ENCODE peak calls at places on chromosomes 6 and 20, in four cellular contexts. One of them, this sample, is unnamed.
A peak's percentile ranks its signal among the peaks of the same experiment; 100 is the strongest.

GRCh38 chr20:49916146-49917002 is 1.0 kb upstream of the SPATA2 start:
- DNase-seq in sigmoid colon: peak; percentile 43
- DNase-seq in astrocyte: peak; percentile 16
- DNase-seq in PC-9: peak; percentile 97
- DNase-seq in this sample: peak; percentile 45

GRCh38 chr6:42968783-42969182 is 8.2 kb downstream of the GNMT start:
- DNase-seq in sigmoid colon: no peak
- DNase-seq in astrocyte: no peak
- DNase-seq in PC-9: no peak
- DNase-seq in this sample: no peak

GRCh38 chr6:1187293-1188131 is 124.4 kb upstream of the FOXQ1 start:
- DNase-seq in sigmoid colon: no peak
- DNase-seq in astrocyte: no peak
- DNase-seq in PC-9: no peak
- DNase-seq in this sample: no peak

GRCh38 chr6:116476021-116476678 is 15.0 kb downstream of the CALHM6 start:
- DNase-seq in sigmoid colon: no peak
- DNase-seq in astrocyte: no peak
- DNase-seq in PC-9: no peak
- DNase-seq in this sample: no peak

GRCh38 chr6:90000864-90001731 is 106.8 kb downstream of the GJA10 start:
- DNase-seq in sigmoid colon: no peak
- DNase-seq in astrocyte: peak; percentile 37
- DNase-seq in PC-9: no peak
- DNase-seq in this sample: no peak

GRCh38 chr6:101956961-101957360 is 563.5 kb downstream of the GRIK2 start:
- DNase-seq in sigmoid colon: no peak
- DNase-seq in astrocyte: peak; percentile 56
- DNase-seq in PC-9: no peak
- DNase-seq in this sample: no peak

GRCh38 chr6:20217476-20217855 is 5.2 kb upstream of the MBOAT1 start:
- DNase-seq in sigmoid colon: no peak
- DNase-seq in astrocyte: no peak
- DNase-seq in PC-9: no peak
- DNase-seq in this sample: no peak

GRCh38 chr20:1909097-1909496 is 13.9 kb downstream of the SIRPA start:
- DNase-seq in sigmoid colon: no peak
- DNase-seq in astrocyte: no peak
- DNase-seq in PC-9: no peak
- DNase-seq in this sample: no peak

GRCh38 chr20:5000263-5001173 is 792 bp downstream of the SLC23A2 start:
- DNase-seq in sigmoid colon: peak; percentile 81
- DNase-seq in astrocyte: no peak
- DNase-seq in PC-9: no peak
- DNase-seq in this sample: no peak

GRCh38 chr20:31440012-31440659 is at the start of gene DEFB123:
- DNase-seq in sigmoid colon: no peak
- DNase-seq in astrocyte: no peak
- DNase-seq in PC-9: no peak
- DNase-seq in this sample: no peak

GRCh38 chr20:18722381-18722780 is 91.2 kb upstream of the SCP2D1 start:
- DNase-seq in sigmoid colon: no peak
- DNase-seq in astrocyte: peak; percentile 13
- DNase-seq in PC-9: no peak
- DNase-seq in this sample: no peak

GRCh38 chr6:154605207-154605877 is 94.9 kb upstream of the CNKSR3 start:
- DNase-seq in sigmoid colon: no peak
- DNase-seq in astrocyte: peak; percentile 80
- DNase-seq in PC-9: no peak
- DNase-seq in this sample: peak; percentile 25

GRCh38 chr6:3390698-3391097 is 66.2 kb downstream of the SLC22A23 start:
- DNase-seq in sigmoid colon: peak; percentile 68
- DNase-seq in astrocyte: peak; percentile 97
- DNase-seq in PC-9: peak; percentile 70
- DNase-seq in this sample: no peak

GRCh38 chr6:127587875-127588274 is 10.9 kb downstream of the C6orf58 start:
- DNase-seq in sigmoid colon: no peak
- DNase-seq in astrocyte: no peak
- DNase-seq in PC-9: no peak
- DNase-seq in this sample: no peak

GRCh38 chr6:117555262-117555849 is 47.0 kb downstream of the GOPC start:
- DNase-seq in sigmoid colon: no peak
- DNase-seq in astrocyte: no peak
- DNase-seq in PC-9: no peak
- DNase-seq in this sample: no peak
- H3K4me3 ChIP-seq in sigmoid colon: no peak overlapping the region
- H3K4me3 ChIP-seq in astrocyte: no peak overlapping the region
- H3K4me3 ChIP-seq in PC-9: no peak overlapping the region
- H3K4me3 ChIP-seq in this sample: no peak overlapping the region

DNA sequence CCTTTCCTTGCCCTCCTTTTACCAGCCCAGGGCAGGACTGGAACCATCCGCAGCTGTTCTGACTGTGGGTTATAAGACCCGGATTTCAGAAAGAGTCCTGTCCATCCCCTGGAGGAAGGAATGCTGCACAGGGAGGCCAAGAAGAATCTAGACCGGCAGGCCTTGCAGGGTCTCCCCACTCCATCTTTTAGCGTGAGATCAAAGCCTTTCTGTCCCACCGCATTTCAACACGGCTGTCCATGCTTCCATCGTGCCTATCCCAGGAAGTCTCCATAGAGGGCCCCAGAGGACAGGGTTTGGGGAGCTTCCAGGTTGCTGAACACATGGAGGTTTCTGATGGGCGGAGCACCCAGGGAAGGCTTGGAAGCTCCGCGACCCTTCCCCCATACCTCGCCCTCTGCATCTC is 79.3 kb upstream of the AGPAT4 start:
- DNase-seq in sigmoid colon: no peak
- DNase-seq in astrocyte: no peak
- DNase-seq in PC-9: no peak
- DNase-seq in this sample: no peak
- TF ChIP-seq CTCF in sigmoid colon: no peak
- TF ChIP-seq CTCF in astrocyte: peak; percentile 9
- TF ChIP-seq CTCF in PC-9: no peak
- TF ChIP-seq CTCF in this sample: peak; percentile 17

GRCh38 chr20:62312662-62312977 is 9.8 kb downstream of the ADRM1 start:
- DNase-seq in sigmoid colon: no peak
- DNase-seq in astrocyte: no peak
- DNase-seq in PC-9: no peak
- DNase-seq in this sample: no peak
- H3K36me3 ChIP-seq in sigmoid colon: peaks cover 97% of the 10 kb centered on the region
- H3K36me3 ChIP-seq in astrocyte: peaks cover 7% of the 10 kb centered on the region
- H3K36me3 ChIP-seq in PC-9: peaks cover 38% of the 10 kb centered on the region
- H3K36me3 ChIP-seq in this sample: peaks cover 8% of the 10 kb centered on the region

GRCh38 chr6:36843169-36843568 is 3.9 kb upstream of the CPNE5 start:
- DNase-seq in sigmoid colon: no peak
- DNase-seq in astrocyte: no peak
- DNase-seq in PC-9: no peak
- DNase-seq in this sample: no peak
- H3K4me3 ChIP-seq in sigmoid colon: no peak overlapping the region
- H3K4me3 ChIP-seq in astrocyte: no peak overlapping the region
- H3K4me3 ChIP-seq in PC-9: no peak overlapping the region
- H3K4me3 ChIP-seq in this sample: no peak overlapping the region

DNA sequence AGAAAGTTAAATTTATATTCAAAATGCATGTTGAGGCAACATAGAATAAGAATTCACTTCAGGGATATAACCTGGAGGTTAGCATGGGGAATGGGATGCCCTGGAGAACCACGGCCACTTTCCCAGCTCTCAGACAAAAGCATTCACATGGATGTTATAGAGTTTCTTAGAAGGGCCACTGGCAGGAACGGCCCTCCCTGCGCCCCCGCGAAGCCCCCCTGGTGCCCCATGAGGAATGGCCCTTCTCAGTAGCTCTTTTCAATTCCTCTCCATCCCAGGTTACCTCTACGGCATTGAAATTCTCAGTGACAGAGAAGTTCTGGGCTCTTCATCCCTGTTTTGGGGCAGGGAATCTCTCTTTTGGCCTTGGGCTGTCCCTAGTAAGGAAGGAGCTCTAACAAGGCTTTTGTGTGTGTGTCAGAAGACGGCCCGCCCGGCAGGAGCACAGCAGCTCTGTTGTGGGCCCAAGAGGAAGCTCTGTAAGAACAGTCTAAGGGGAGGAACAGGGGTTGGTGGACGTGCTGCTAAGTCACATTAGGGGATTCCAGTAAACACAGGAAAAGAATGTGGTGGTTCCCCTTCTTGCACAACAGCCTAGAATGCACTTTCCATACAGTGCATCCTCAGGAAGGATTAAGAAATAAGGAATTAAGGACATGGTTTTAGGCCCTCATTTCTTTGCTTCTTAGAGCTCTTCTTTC is 114.3 kb downstream of the RNF144B start:
- DNase-seq in sigmoid colon: peak; percentile 71
- DNase-seq in astrocyte: peak; percentile 60
- DNase-seq in PC-9: peak; percentile 60
- DNase-seq in this sample: no peak
- TF ChIP-seq CTCF in sigmoid colon: no peak
- TF ChIP-seq CTCF in astrocyte: no peak
- TF ChIP-seq CTCF in PC-9: no peak
- TF ChIP-seq CTCF in this sample: no peak

GRCh38 chr6:82196159-82196558 is 51.4 kb downstream of the IBTK start:
- DNase-seq in sigmoid colon: no peak
- DNase-seq in astrocyte: no peak
- DNase-seq in PC-9: no peak
- DNase-seq in this sample: no peak

GRCh38 chr6:82197784-82198183 is 49.8 kb downstream of the IBTK start:
- DNase-seq in sigmoid colon: no peak
- DNase-seq in astrocyte: no peak
- DNase-seq in PC-9: no peak
- DNase-seq in this sample: no peak

GRCh38 chr6:82195619-82196018 is 51.9 kb downstream of the IBTK start:
- DNase-seq in sigmoid colon: no peak
- DNase-seq in astrocyte: no peak
- DNase-seq in PC-9: no peak
- DNase-seq in this sample: no peak
- H3K36me3 ChIP-seq in sigmoid colon: peaks cover 99% of the 10 kb centered on the region
- H3K36me3 ChIP-seq in astrocyte: peaks cover 55% of the 10 kb centered on the region
- H3K36me3 ChIP-seq in PC-9: peaks cover 17% of the 10 kb centered on the region
- H3K36me3 ChIP-seq in this sample: no peaks in the 10 kb centered on the region

DNA sequence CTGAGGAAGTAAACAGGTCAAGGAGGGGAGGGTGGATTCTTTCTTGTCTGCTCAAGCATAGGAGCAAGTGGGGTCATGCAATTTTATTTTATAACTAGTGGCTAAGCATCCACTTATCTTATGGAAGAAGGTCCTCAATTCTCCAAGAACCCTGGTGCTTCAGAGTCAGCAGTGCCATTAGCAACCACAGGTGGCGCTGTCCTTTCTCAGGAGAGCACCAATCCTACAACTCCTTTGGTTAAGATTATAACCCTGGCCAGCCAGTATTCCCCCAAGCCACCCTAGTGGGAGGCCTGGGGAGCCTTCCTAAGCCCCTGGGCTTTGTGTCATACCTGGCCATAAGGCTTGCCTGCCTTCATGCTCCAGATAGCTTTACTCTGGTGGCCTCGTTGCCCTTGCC is 60.7 kb downstream of the PCSK2 start:
- DNase-seq in sigmoid colon: no peak
- DNase-seq in astrocyte: no peak
- DNase-seq in PC-9: no peak
- DNase-seq in this sample: no peak
- H3K4me3 ChIP-seq in sigmoid colon: no peak overlapping the region
- H3K4me3 ChIP-seq in astrocyte: no peak overlapping the region
- H3K4me3 ChIP-seq in PC-9: no peak overlapping the region
- H3K4me3 ChIP-seq in this sample: no peak overlapping the region